ENCODE peak calls at places on chromosomes 5 and 9, in five cellular contexts. B is cerebellum; H is activated CD8-positive, alpha-beta memory T cell treated with anti-CD3 and anti-CD28 coated beads, Interleukin-2, amount 50 U/mL, for 4 hours; U is GM23338; D is stimulated activated CD4-positive, alpha-beta T cell treated with anti-CD3 and anti-CD28 coated beads, Interleukin-2, amount 100 ng/mL, for 48 hours. P is an unnamed sample.

GRCh38 chr5:18778226-18778625 is 1144.0 kb downstream of the TAF11L14 start:
- DNase-seq in D (no peak), B (no peak), H (no peak), U (no peak), P (no peak)

GRCh38 chr5:96677496-96677895 is 15.3 kb downstream of the CAST start:
- DNase-seq in H (no peak), D (no peak), U (no peak), B (no peak), P (no peak)

GRCh38 chr5:132681983-132682382 is 8.2 kb downstream of the IL4 start:
- DNase-seq in D (no peak), H (no peak), U (no peak), B (no peak), P (no peak)

GRCh38 chr9:70529833-70530232 is 115.4 kb upstream of the KLF9 start:
- DNase-seq in D (no peak), H (no peak), B (no peak), U (no peak), P (no peak)

GRCh38 chr9:91426123-91426745 is 2.6 kb upstream of the NFIL3 start:
- DNase-seq in H (no peak), B (peak), D (no peak), U (peak), P (no peak)

GRCh38 chr9:109385499-109385898 is 64.6 kb upstream of the EPB41L4B start:
- DNase-seq in H (no peak), D (no peak), U (no peak), B (no peak), P (no peak)

GRCh38 chr5:111781200-111781599 is 24.2 kb upstream of the NREP start:
- DNase-seq in D (no peak), B (no peak), H (no peak), U (no peak), P (no peak)

GRCh38 chr9:3507395-3508077 is 18.3 kb downstream of the RFX3 start:
- DNase-seq in H (no peak), B (no peak), D (no peak), U (no peak), P (no peak)

GRCh38 chr5:34751807-34752736 is 86.9 kb upstream of the TTC23L start:
- DNase-seq in H (no peak), B (no peak), D (no peak), U (peak), P (no peak)

GRCh38 chr9:84154320-84154719 is 173.7 kb downstream of the RMI1 start:
- DNase-seq in H (no peak), B (no peak), U (no peak), D (no peak), P (peak)

GRCh38 chr9:105332471-105332870 is 88.0 kb downstream of the SLC44A1 start:
- DNase-seq in H (no peak), U (no peak), D (no peak), B (no peak), P (no peak)

GRCh38 chr5:91110709-91111108 is 272.4 kb downstream of the ARRDC3 start:
- DNase-seq in H (no peak), U (no peak), D (no peak), B (no peak), P (no peak)

GRCh38 chr9:77866882-77867281 is 164.7 kb downstream of the GNAQ start:
- DNase-seq in B (no peak), D (no peak), U (no peak), H (no peak), P (no peak)

GRCh38 chr5:38515648-38516047 is 40.8 kb downstream of the LIFR start:
- DNase-seq in B (no peak), U (no peak), D (no peak), H (no peak), P (no peak)

GRCh38 chr5:2143646-2144386 is 261.1 kb upstream of the IRX4 start:
- DNase-seq in U (no peak), H (no peak), B (no peak), D (no peak), P (no peak)

GRCh38 chr5:5403736-5404135 is 18.7 kb upstream of the ICE1 start:
- DNase-seq in U (peak), B (no peak), D (no peak), H (no peak), P (no peak)

GRCh38 chr9:26723486-26723885 is 169.1 kb downstream of the CAAP1 start:
- DNase-seq in H (no peak), B (no peak), D (peak), U (peak), P (no peak)

GRCh38 chr5:173699959-173700358 is 83.5 kb upstream of the BOD1 start:
- DNase-seq in U (no peak), B (no peak), D (no peak), H (no peak), P (no peak)

GRCh38 chr9:755454-756381 is 85.8 kb upstream of the DMRT1 start:
- DNase-seq in D (no peak), U (no peak), H (no peak), B (no peak), P (no peak)

GRCh38 chr5:180648658-180649296 is 623 bp downstream of the FLT4 start:
- DNase-seq in H (peak), B (no peak), U (peak), D (peak), P (peak)

GRCh38 chr5:105131045-105131444 is 1568.5 kb upstream of the NUDT12 start:
- DNase-seq in H (no peak), U (no peak), B (no peak), D (no peak), P (no peak)

GRCh38 chr5:65769539-65769938 is 47.5 kb downstream of the NLN start:
- DNase-seq in H (no peak), U (no peak), B (no peak), D (no peak), P (no peak)

GRCh38 chr9:103942171-103942570 is 151.9 kb upstream of the SMC2 start:
- DNase-seq in D (no peak), U (no peak), B (no peak), H (no peak), P (no peak)

GRCh38 chr9:27303219-27303618 is 6.3 kb upstream of the EQTN start:
- DNase-seq in H (no peak), U (peak), D (no peak), B (no peak), P (no peak)

GRCh38 chr9:70466976-70467551 is 52.6 kb upstream of the KLF9 start:
- DNase-seq in U (no peak), B (no peak), H (peak), D (peak), P (no peak)

GRCh38 chr9:223167-223566 is 8.5 kb downstream of the DOCK8 start:
- DNase-seq in U (no peak), H (no peak), D (no peak), B (no peak), P (no peak)

GRCh38 chr5:142826093-142826492 is 55.9 kb downstream of the ARHGAP26 start:
- DNase-seq in B (no peak), U (no peak), H (no peak), D (no peak), P (no peak)

GRCh38 chr9:132823370-132824144 is 54.5 kb downstream of the AK8 start:
- DNase-seq in D (no peak), H (no peak), U (no peak), B (no peak), P (no peak)

GRCh38 chr5:73317523-73317922 is 131.1 kb downstream of the FOXD1 start:
- DNase-seq in D (no peak), U (no peak), B (no peak), H (no peak), P (no peak)

GRCh38 chr9:5524090-5524489 is 13.8 kb downstream of the PDCD1LG2 start:
- DNase-seq in H (no peak), D (no peak), B (no peak), U (no peak), P (no peak)

GRCh38 chr9:101738566-101739183 is at the start of gene GRIN3A:
- DNase-seq in D (no peak), B (peak), H (no peak), U (peak), P (peak)

GRCh38 chr9:76433851-76434250 is 25.1 kb upstream of the GCNT1 start:
- DNase-seq in U (no peak), D (no peak), B (no peak), H (no peak), P (no peak)

GRCh38 chr9:9612270-9612669 is 1000.5 kb downstream of the PTPRD start:
- DNase-seq in B (no peak), H (no peak), U (no peak), D (no peak), P (peak)

GRCh38 chr5:178537467-178538381 is 52.5 kb downstream of the COL23A1 start:
- DNase-seq in H (no peak), B (no peak), U (no peak), D (no peak), P (no peak)

GRCh38 chr9:93237535-93237934 is 53.6 kb downstream of the WNK2 start:
- DNase-seq in B (no peak), H (no peak), U (no peak), D (no peak), P (no peak)

P was measured in NCI-H1930.